ENCODE peak calls at places on chromosomes 4 and X, in four cellular contexts. C is activated CD8-positive, alpha-beta memory T cell treated with anti-CD3 and anti-CD28 coated beads for 4 hours; A is AG09319; F is naive thymus-derived CD8-positive, alpha-beta T cell. X is an unnamed sample.

GRCh38 chr4:138659640-138660325 is 355.8 kb upstream of the NOCT start:
- DNase-seq in C (no peak), A (no peak), F (no peak), X (no peak)

GRCh38 chrX:32673193-32673592 is 538.2 kb downstream of the DMD start:
- DNase-seq in C (no peak), A (no peak), F (no peak), X (no peak)

GRCh38 chrX:38305971-38306370 is 21.3 kb downstream of the RPGR start:
- DNase-seq in C (no peak), A (no peak), F (no peak), X (no peak)

GRCh38 chr4:97016186-97016945 is 1126.9 kb downstream of the STPG2 start:
- DNase-seq in C (no peak), A (no peak), F (no peak), X (no peak)

GRCh38 chrX:11970935-11971334 is 167.3 kb upstream of the FRMPD4 start:
- DNase-seq in C (no peak), A (no peak), F (no peak), X (no peak)

GRCh38 chr4:33493231-33493630 is 2751.1 kb downstream of the ARAP2 start:
- DNase-seq in C (no peak), A (no peak), F (no peak), X (no peak)

GRCh38 chr4:163201358-163201757 is 34.7 kb upstream of the NAF1 start:
- DNase-seq in C (no peak), A (no peak), F (no peak), X (no peak)

GRCh38 chrX:25017667-25018247 is 2.0 kb upstream of the ARX start:
- DNase-seq in C (no peak), A (no peak), F (no peak), X (no peak)

GRCh38 chr4:186693159-186693815 is 30.4 kb downstream of the FAT1 start:
- DNase-seq in C (no peak), A (peak), F (no peak), X (peak)

GRCh38 chrX:16950423-16950822 is 4.0 kb downstream of the REPS2 start:
- DNase-seq in C (no peak), A (no peak), F (no peak), X (no peak)

GRCh38 chrX:48684134-48684533 is 535 bp downstream of the WAS start:
- DNase-seq in C (no peak), A (no peak), F (no peak), X (no peak)

GRCh38 chr4:3168029-3168428 is 80.9 kb upstream of the MSANTD1 start:
- DNase-seq in C (no peak), A (no peak), F (no peak), X (no peak)

GRCh38 chr4:4182835-4183568 is 43.7 kb downstream of the OTOP1 start:
- DNase-seq in C (no peak), A (no peak), F (no peak), X (no peak)

GRCh38 chrX:56588397-56589188 is 25.2 kb downstream of the UBQLN2 start:
- DNase-seq in C (no peak), A (no peak), F (no peak), X (no peak)

GRCh38 chr4:120857312-120857711 is 65.2 kb downstream of the PRDM5 start:
- DNase-seq in C (no peak), A (no peak), F (no peak), X (no peak)

GRCh38 chrX:9357500-9358139 is 107.2 kb upstream of the TBL1X start:
- DNase-seq in C (no peak), A (no peak), F (no peak), X (no peak)

GRCh38 chrX:1140236-1140681 is 72.2 kb downstream of the CRLF2 start:
- DNase-seq in C (no peak), A (no peak), F (no peak), X (no peak)